ENCODE peak calls at places on chromosomes 2 and 18, in nine cellular contexts. C is A549, W is mammary epithelial cell, F is lower leg skin, V is HL-60, L is cardiac fibroblast, X is astrocyte of the spinal cord, N is fibroblast of mammary gland, R is heart left ventricle. J is an unnamed sample.

GRCh38 chr2:62333961-62334360 is 138.0 kb downstream of the B3GNT2 start:
- DNase-seq in C (no peak), W (no peak), F (no peak), V (no peak), L (no peak), X (no peak), N (no peak), R (no peak), J (no peak)

GRCh38 chr2:16184341-16184890 is 244.1 kb downstream of the MYCN start:
- DNase-seq in C (no peak), W (no peak), F (no peak), V (no peak), L (no peak), X (no peak), N (no peak), R (no peak), J (no peak)

GRCh38 chr2:235500761-235501662 is 7.2 kb downstream of the AGAP1 start:
- DNase-seq in C (no peak), W (peak), F (no peak), V (no peak), L (peak), X (peak), N (peak), R (no peak), J (peak)

GRCh38 chr2:20676353-20677215 is 9.6 kb downstream of the GDF7 start:
- DNase-seq in C (peak), W (no peak), F (no peak), V (no peak), L (no peak), X (no peak), N (no peak), R (no peak), J (no peak)

GRCh38 chr2:88624477-88624876 is 2.8 kb downstream of the EIF2AK3 start:
- DNase-seq in C (no peak), W (peak), F (no peak), V (no peak), L (no peak), X (no peak), N (no peak), R (no peak), J (no peak)

GRCh38 chr18:50727721-50728470 is 91.9 kb downstream of the MRO start:
- DNase-seq in C (no peak), W (no peak), F (no peak), V (no peak), L (no peak), X (no peak), N (no peak), R (peak), J (no peak)

GRCh38 chr2:20496069-20496468 is 49.2 kb downstream of the RHOB start:
- DNase-seq in C (peak), W (peak), F (no peak), V (no peak), L (peak), X (peak), N (peak), R (no peak), J (peak)

GRCh38 chr2:190881480-190882326 is 1.1 kb downstream of the GLS start:
- DNase-seq in C (peak), W (peak), F (peak), V (peak), L (peak), X (peak), N (peak), R (peak), J (peak)

GRCh38 chr2:174612960-174613359 is 15.4 kb upstream of the WIPF1 start:
- DNase-seq in C (peak), W (no peak), F (no peak), V (no peak), L (no peak), X (no peak), N (no peak), R (no peak), J (no peak)

GRCh38 chr18:9366126-9366714 is 31.6 kb downstream of the TWSG1 start:
- DNase-seq in C (peak), W (peak), F (peak), V (no peak), L (peak), X (peak), N (peak), R (peak), J (peak)

GRCh38 chr18:58997811-58998337 is 133.2 kb downstream of the ZNF532 start:
- DNase-seq in C (peak), W (peak), F (peak), V (no peak), L (peak), X (peak), N (peak), R (no peak), J (peak)

GRCh38 chr2:19649785-19650380 is 251.9 kb downstream of the TTC32 start:
- DNase-seq in C (peak), W (peak), F (peak), V (no peak), L (peak), X (peak), N (peak), R (peak), J (peak)

DNA sequence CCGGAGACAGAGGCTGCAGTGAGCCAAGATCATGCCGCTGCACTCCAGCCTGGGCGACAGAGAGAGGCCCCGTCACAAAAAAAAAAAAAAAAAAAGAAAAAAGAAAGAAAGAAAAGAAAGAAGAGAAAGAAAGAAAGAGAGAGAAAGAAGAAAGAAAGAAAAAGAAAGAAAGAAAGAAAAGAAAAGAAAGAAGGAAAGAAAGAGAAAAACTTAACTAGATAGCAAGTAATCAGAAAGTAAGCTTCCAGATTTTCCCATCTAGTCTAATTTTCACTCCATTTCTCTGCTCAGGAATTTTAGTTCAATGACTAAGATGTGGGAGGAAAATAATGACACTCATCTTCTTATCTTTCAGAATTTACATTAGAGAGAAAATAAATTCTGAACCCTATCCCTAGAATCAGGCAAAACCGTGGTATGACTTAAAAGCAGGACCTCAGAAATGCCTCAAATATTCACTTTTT is 2.4 kb downstream of the GFPT1 start:
- DNase-seq in C (no peak), W (no peak), F (no peak), V (no peak), L (no peak), X (no peak), N (peak), R (no peak), J (peak)
- H3K4me3 ChIP-seq in C (peak), W (no peak), F (no peak), V (no peak), L (no peak), X (no peak), N (peak), R (no peak), J (peak)

DNA sequence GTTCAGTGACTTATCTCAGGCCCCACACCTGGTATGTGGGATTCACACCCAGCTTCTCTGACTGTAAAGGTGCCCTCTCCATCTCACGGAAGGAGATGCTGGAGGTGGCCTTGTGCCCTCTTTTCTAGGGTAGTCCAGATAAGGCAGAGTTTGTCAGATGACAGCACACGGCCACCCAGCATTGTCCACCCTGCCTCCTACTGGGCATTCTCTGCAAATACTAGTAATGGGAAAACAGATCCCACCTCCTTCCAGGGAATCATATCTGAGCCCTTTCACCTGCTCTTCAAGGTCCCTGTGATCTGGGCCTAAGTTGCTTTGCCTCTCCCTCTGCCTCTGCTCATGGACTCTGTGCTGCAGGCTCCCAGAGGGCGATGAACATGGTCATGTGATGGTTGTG is 214.7 kb downstream of the CLIP4 start:
- DNase-seq in C (no peak), W (no peak), F (no peak), V (no peak), L (no peak), X (no peak), N (no peak), R (no peak), J (no peak)
- TF ChIP-seq CTCF in C (peak), W (peak), F (no peak), V (peak), L (peak), X (no peak), N (peak), R (peak), J (no peak)

DNA sequence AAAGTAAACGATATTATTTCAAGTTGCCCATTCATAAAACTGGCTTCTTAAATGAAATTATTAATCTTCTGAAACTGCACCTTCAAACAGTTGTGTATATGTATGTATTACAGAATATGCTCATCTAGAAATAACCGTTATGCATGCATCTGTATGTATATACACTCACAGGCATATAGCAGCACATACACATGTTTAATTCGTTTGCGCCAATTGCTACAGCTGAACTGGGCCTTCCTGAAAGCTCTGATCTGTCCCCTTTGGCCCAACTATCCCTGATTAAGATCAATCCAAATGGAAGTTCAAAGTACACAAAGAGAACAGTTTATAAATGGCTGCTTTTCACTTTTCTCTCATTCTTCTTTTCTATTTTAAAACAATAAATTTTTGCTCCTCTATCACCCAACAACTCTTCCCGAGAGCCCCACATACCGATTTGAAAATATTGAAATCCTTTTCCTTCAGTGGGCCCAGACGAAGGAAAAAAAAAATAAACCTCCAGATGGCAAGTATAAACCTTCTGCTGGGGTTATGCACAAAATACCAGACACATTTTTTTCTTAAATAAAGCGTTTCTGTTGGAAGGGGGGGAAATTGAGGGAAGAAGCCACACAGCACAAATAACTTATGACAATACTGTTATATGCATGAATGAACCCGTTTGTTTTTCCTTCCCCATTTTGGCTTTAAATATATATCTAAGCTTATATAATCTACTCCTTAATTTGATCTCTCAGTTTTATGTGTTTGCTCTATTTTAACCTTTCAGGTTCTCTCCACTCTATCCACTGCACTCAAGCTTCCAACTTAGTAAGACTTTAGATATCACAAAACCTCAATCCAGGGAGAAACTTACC is 267.4 kb downstream of the TCF4 start:
- DNase-seq in C (no peak), W (no peak), F (no peak), V (no peak), L (no peak), X (peak), N (peak), R (no peak), J (peak)
- H3K4me3 ChIP-seq in C (no peak), W (peak), F (peak), V (no peak), L (peak), X (peak), N (peak), R (peak), J (peak)

GRCh38 chr2:216155954-216156353 is 46.8 kb downstream of the XRCC5 start:
- DNase-seq in C (peak), W (no peak), F (no peak), V (no peak), L (no peak), X (no peak), N (no peak), R (no peak), J (no peak)

GRCh38 chr2:216148983-216149382 is 39.8 kb downstream of the XRCC5 start:
- DNase-seq in C (no peak), W (no peak), F (no peak), V (no peak), L (no peak), X (no peak), N (no peak), R (no peak), J (no peak)

GRCh38 chr2:216149741-216150140 is 40.6 kb downstream of the XRCC5 start:
- DNase-seq in C (no peak), W (no peak), F (no peak), V (no peak), L (no peak), X (peak), N (peak), R (no peak), J (peak)

GRCh38 chr2:216147172-216148131 is 38.3 kb downstream of the XRCC5 start:
- DNase-seq in C (no peak), W (no peak), F (no peak), V (no peak), L (no peak), X (no peak), N (no peak), R (no peak), J (no peak)

GRCh38 chr2:216151313-216152030 is 42.3 kb downstream of the XRCC5 start:
- DNase-seq in C (no peak), W (no peak), F (no peak), V (no peak), L (no peak), X (no peak), N (peak), R (no peak), J (peak)
- TF ChIP-seq CTCF in C (peak), W (peak), F (no peak), V (no peak), L (no peak), X (peak), N (peak), R (no peak), J (no peak)